ENCODE peak calls at places on chromosome 16, in nine cellular contexts. X, L, F, I, W, C, Z, M and U are unnamed samples. For H3K4me1, the result is how much of the 10 kb centered on the place peaks cover.

GRCh38 chr16:1494129-1494640 is 1.0 kb downstream of the TELO2 start:
- DNase-seq in X (no peak), L (no peak), F (peak), I (no peak), W (peak), C (no peak), Z (peak), M (peak), U (peak)

GRCh38 chr16:5776876-5777275 is 679.3 kb upstream of the EEF2KMT start:
- DNase-seq in X (no peak), L (no peak), F (no peak), I (no peak), W (no peak), C (no peak), Z (no peak), M (no peak), U (no peak)

GRCh38 chr16:87040169-87041117 is 276.7 kb downstream of the C16orf95 start:
- DNase-seq in X (no peak), L (no peak), F (no peak), I (no peak), W (no peak), C (no peak), Z (no peak), M (no peak), U (no peak)

GRCh38 chr16:51773051-51773450 is 622.0 kb upstream of the SALL1 start:
- DNase-seq in X (peak), L (no peak), F (no peak), I (no peak), W (no peak), C (no peak), Z (no peak), M (no peak), U (no peak)

GRCh38 chr16:80526418-80527061 is 14.3 kb upstream of the DYNLRB2 start:
- DNase-seq in X (no peak), L (no peak), F (peak), I (peak), W (peak), C (no peak), Z (peak), M (peak), U (peak)

GRCh38 chr16:46885960-46886763 is 2.0 kb downstream of the GPT2 start:
- DNase-seq in X (no peak), L (no peak), F (no peak), I (no peak), W (no peak), C (no peak), Z (peak), M (no peak), U (no peak)

GRCh38 chr16:66947302-66948033 is 12.2 kb downstream of the CES2 start:
- DNase-seq in X (peak), L (peak), F (peak), I (peak), W (peak), C (peak), Z (peak), M (peak), U (peak)

GRCh38 chr16:4461250-4462085 is 13.0 kb downstream of the NMRAL1 start:
- DNase-seq in X (no peak), L (no peak), F (peak), I (no peak), W (no peak), C (no peak), Z (no peak), M (peak), U (no peak)

GRCh38 chr16:35391328-35391727 is 1931.9 kb downstream of the TP53TG3F start:
- DNase-seq in X (no peak), L (no peak), F (peak), I (peak), W (peak), C (no peak), Z (peak), M (peak), U (no peak)

GRCh38 chr16:29023279-29024278 is 38.7 kb downstream of the LAT start:
- DNase-seq in X (no peak), L (no peak), F (no peak), I (no peak), W (no peak), C (no peak), Z (no peak), M (no peak), U (no peak)

GRCh38 chr16:48330133-48330846 is 54.9 kb downstream of the SIAH1 start:
- DNase-seq in X (no peak), L (no peak), F (no peak), I (no peak), W (no peak), C (no peak), Z (no peak), M (no peak), U (no peak)

GRCh38 chr16:88305176-88305575 is 77.6 kb upstream of the ZNF469 start:
- DNase-seq in X (no peak), L (no peak), F (no peak), I (no peak), W (no peak), C (no peak), Z (no peak), M (no peak), U (no peak)

GRCh38 chr16:70741779-70742125 is 55.9 kb upstream of the MTSS2 start:
- DNase-seq in X (no peak), L (no peak), F (no peak), I (no peak), W (no peak), C (no peak), Z (no peak), M (no peak), U (no peak)

GRCh38 chr16:660459-661183 is 7.3 kb upstream of the RHOT2 start:
- DNase-seq in X (peak), L (peak), F (peak), I (peak), W (peak), C (peak), Z (peak), M (peak), U (peak)

GRCh38 chr16:66334856-66335255 is 31.6 kb upstream of the CDH5 start:
- DNase-seq in X (no peak), L (no peak), F (no peak), I (no peak), W (no peak), C (no peak), Z (no peak), M (no peak), U (no peak)

GRCh38 chr16:3025032-3026002 is 1.5 kb downstream of the THOC6 start:
- DNase-seq in X (no peak), L (no peak), F (no peak), I (no peak), W (no peak), C (peak), Z (no peak), M (no peak), U (no peak)
- H3K4me1 ChIP-seq in X (under half), L (under half), F (under half), I (under half), W (half or more), C (under half), Z (half or more), M (half or more), U (under half)

GRCh38 chr16:89657442-89658220 is at the start of the genes CHMP1A and SPATA33:
- DNase-seq in X (peak), L (peak), F (peak), I (peak), W (peak), C (peak), Z (peak), M (peak), U (peak)

GRCh38 chr16:89660146-89660545 is 2.5 kb downstream of the SPATA33 start:
- DNase-seq in X (no peak), L (no peak), F (no peak), I (no peak), W (no peak), C (no peak), Z (no peak), M (no peak), U (no peak)

GRCh38 chr16:89656435-89657121 is 930 bp downstream of the CHMP1A start:
- DNase-seq in X (no peak), L (no peak), F (no peak), I (no peak), W (no peak), C (no peak), Z (no peak), M (no peak), U (no peak)

GRCh38 chr16:89661215-89661614 is 3.6 kb downstream of the SPATA33 start:
- DNase-seq in X (no peak), L (no peak), F (no peak), I (no peak), W (no peak), C (no peak), Z (no peak), M (no peak), U (no peak)

GRCh38 chr16:89658221-89658879 is 714 bp downstream of the SPATA33 start:
- DNase-seq in X (no peak), L (no peak), F (no peak), I (no peak), W (no peak), C (no peak), Z (no peak), M (peak), U (no peak)
- H3K27ac ChIP-seq in X (peak), L (peak), F (peak), I (peak), W (peak), C (peak), Z (peak), M (peak), U (peak)

GRCh38 chr16:10667239-10667638 is 27.5 kb downstream of the TEKT5 start:
- DNase-seq in X (no peak), L (no peak), F (no peak), I (no peak), W (no peak), C (no peak), Z (no peak), M (no peak), U (no peak)
- TF ChIP-seq POLR2A in X (no peak), L (no peak), F (no peak), I (no peak), W (no peak), C (no peak), Z (no peak), M (no peak), U (no peak)

DNA sequence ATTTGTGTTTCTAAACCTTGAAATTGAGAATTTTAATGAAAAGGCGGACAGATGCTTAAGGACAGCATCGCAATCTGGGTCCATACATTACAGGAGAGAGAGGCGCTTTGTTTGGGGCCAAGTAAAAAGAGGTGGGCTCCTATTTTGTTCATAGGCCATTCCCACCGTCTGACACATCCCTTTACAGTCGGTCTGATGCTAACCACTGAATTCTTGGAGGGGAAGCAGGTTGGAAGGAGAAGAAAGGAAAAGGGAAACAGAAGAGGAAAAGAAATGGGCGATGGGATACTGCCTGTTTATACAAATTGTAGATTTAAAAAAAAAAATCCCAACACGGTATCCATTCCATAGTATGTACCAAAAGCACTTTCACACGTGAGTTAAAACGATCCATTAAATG is 4.0 kb upstream of the ZFHX3 start:
- DNase-seq in X (no peak), L (no peak), F (no peak), I (no peak), W (no peak), C (no peak), Z (no peak), M (no peak), U (no peak)
- H3K4me1 ChIP-seq in X (half or more), L (under half), F (half or more), I (half or more), W (half or more), C (under half), Z (half or more), M (under half), U (under half)

GRCh38 chr16:82629441-82630027 is 2.8 kb downstream of the CDH13 start:
- DNase-seq in X (no peak), L (no peak), F (no peak), I (no peak), W (no peak), C (no peak), Z (no peak), M (no peak), U (peak)

GRCh38 chr16:82630688-82631087 is 3.9 kb downstream of the CDH13 start:
- DNase-seq in X (no peak), L (no peak), F (no peak), I (no peak), W (no peak), C (no peak), Z (no peak), M (no peak), U (no peak)

GRCh38 chr16:82633964-82634600 is 7.3 kb downstream of the CDH13 start:
- DNase-seq in X (no peak), L (no peak), F (no peak), I (no peak), W (peak), C (no peak), Z (no peak), M (no peak), U (no peak)

GRCh38 chr16:82630219-82630618 is 3.5 kb downstream of the CDH13 start:
- DNase-seq in X (no peak), L (no peak), F (no peak), I (no peak), W (no peak), C (no peak), Z (no peak), M (no peak), U (no peak)

GRCh38 chr16:82631701-82632685 is 5.2 kb downstream of the CDH13 start:
- DNase-seq in X (no peak), L (no peak), F (peak), I (no peak), W (no peak), C (no peak), Z (no peak), M (peak), U (no peak)
- H3K27ac ChIP-seq in X (no peak), L (no peak), F (no peak), I (no peak), W (peak), C (no peak), Z (no peak), M (no peak), U (peak)

GRCh38 chr16:11796227-11797165 is 562 bp downstream of the ZC3H7A start:
- DNase-seq in X (peak), L (no peak), F (peak), I (no peak), W (peak), C (peak), Z (peak), M (peak), U (peak)

GRCh38 chr16:11795887-11796226 is 1.2 kb downstream of the ZC3H7A start:
- DNase-seq in X (no peak), L (no peak), F (no peak), I (no peak), W (no peak), C (no peak), Z (no peak), M (no peak), U (no peak)

GRCh38 chr16:11799017-11799381 is 1.9 kb upstream of the ZC3H7A start:
- DNase-seq in X (no peak), L (no peak), F (no peak), I (no peak), W (no peak), C (no peak), Z (no peak), M (no peak), U (no peak)

GRCh38 chr16:11797957-11798299 is 870 bp upstream of the ZC3H7A start:
- DNase-seq in X (no peak), L (no peak), F (peak), I (no peak), W (no peak), C (no peak), Z (no peak), M (peak), U (no peak)

DNA sequence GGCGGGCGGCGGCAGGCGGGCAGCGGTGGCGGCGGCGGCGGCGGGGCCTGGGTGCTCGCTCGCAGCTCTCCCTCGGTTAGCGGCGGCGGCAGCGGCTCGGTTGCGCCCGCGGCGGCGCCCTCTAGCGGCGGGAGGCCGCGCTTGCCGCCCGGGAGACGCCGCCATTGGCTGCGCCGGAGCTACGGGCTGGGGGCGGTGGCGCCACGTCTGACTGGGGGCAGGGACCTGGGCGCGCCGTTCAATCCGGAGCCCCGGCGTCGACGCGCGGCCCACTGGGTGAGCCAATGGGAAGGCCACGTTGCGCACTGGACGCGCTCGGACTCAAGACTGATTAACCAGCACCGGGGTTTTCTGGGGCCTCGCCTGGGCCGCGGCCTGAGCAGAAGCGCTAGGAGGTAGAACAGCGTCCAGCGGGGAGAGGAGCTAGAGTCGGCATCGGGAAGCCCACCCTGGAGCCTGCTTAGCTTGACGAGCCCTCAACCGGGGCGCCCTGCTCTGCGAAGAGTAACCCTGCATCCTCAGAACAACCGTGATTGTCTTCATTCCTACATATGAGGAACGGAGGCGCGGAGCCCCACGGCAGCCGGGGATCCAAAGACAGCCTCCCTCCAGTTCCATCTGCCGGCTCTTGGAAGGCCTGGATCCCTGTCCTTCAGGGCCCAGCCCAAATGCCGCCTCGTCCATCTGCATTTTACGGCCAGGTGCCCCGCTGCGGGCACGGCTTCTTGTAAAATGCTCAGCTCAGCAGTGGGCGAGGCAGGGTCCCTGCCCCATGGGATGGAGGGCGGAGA is at the start of gene ZC3H7A:
- DNase-seq in X (peak), L (peak), F (peak), I (peak), W (peak), C (peak), Z (peak), M (peak), U (peak)
- TF ChIP-seq POLR2A in X (peak), L (peak), F (peak), I (peak), W (peak), C (peak), Z (peak), M (peak), U (peak)

GRCh38 chr16:68490829-68491575 is 42.7 kb upstream of the SMPD3 start:
- DNase-seq in X (no peak), L (peak), F (peak), I (peak), W (no peak), C (peak), Z (peak), M (no peak), U (no peak)

GRCh38 chr16:68488559-68488958 is 40.3 kb upstream of the SMPD3 start:
- DNase-seq in X (no peak), L (no peak), F (no peak), I (no peak), W (no peak), C (no peak), Z (no peak), M (no peak), U (no peak)

GRCh38 chr16:68492151-68492500 is 43.8 kb upstream of the SMPD3 start:
- DNase-seq in X (no peak), L (no peak), F (no peak), I (no peak), W (no peak), C (no peak), Z (no peak), M (no peak), U (no peak)

GRCh38 chr16:68491576-68491950 is 43.3 kb upstream of the SMPD3 start:
- DNase-seq in X (no peak), L (no peak), F (no peak), I (no peak), W (no peak), C (no peak), Z (no peak), M (no peak), U (no peak)

GRCh38 chr16:68490358-68490757 is 42.0 kb upstream of the SMPD3 start:
- DNase-seq in X (no peak), L (no peak), F (no peak), I (no peak), W (no peak), C (no peak), Z (no peak), M (no peak), U (no peak)
- H3K4me1 ChIP-seq in X (under half), L (under half), F (under half), I (under half), W (under half), C (under half), Z (under half), M (under half), U (under half)